ENCODE peak calls at places on chromosomes 12 and 14, in six cellular contexts. R, F, A, Y, B and M are unnamed samples.

GRCh38 chr12:102539651-102540553 is 59.5 kb upstream of the IGF1 start:
- DNase-seq in R (no peak), F (peak), A (peak), Y (no peak), B (no peak), M (no peak)

GRCh38 chr14:61260939-61261776 is 20.0 kb downstream of the TMEM30B start:
- DNase-seq in R (peak), F (peak), A (no peak), Y (no peak), B (no peak), M (no peak)

GRCh38 chr12:113471619-113472171 is at the start of gene LHX5:
- DNase-seq in R (no peak), F (no peak), A (no peak), Y (no peak), B (no peak), M (no peak)

GRCh38 chr14:99120147-99121026 is 151.6 kb downstream of the BCL11B start:
- DNase-seq in R (no peak), F (no peak), A (no peak), Y (no peak), B (no peak), M (no peak)

GRCh38 chr12:100755186-100755585 is 39.4 kb upstream of the ANO4 start:
- DNase-seq in R (peak), F (no peak), A (no peak), Y (peak), B (no peak), M (no peak)

GRCh38 chr14:37843969-37844607 is 248.7 kb downstream of the TTC6 start:
- DNase-seq in R (no peak), F (no peak), A (peak), Y (no peak), B (no peak), M (no peak)

GRCh38 chr12:114697741-114698565 is 14.0 kb upstream of the TBX3 start:
- DNase-seq in R (no peak), F (no peak), A (no peak), Y (no peak), B (no peak), M (no peak)

GRCh38 chr12:44876554-44877275 is 600 bp upstream of the NELL2 start:
- DNase-seq in R (peak), F (peak), A (no peak), Y (peak), B (no peak), M (peak)

GRCh38 chr14:49193365-49194050 is 392.7 kb downstream of the RPS29 start:
- DNase-seq in R (no peak), F (no peak), A (no peak), Y (no peak), B (no peak), M (no peak)

GRCh38 chr14:55129086-55129427 is at the start of gene LGALS3:
- DNase-seq in R (peak), F (peak), A (peak), Y (no peak), B (peak), M (peak)

GRCh38 chr12:116152268-116152667 is 125.2 kb downstream of the MED13L start:
- DNase-seq in R (no peak), F (no peak), A (peak), Y (no peak), B (no peak), M (no peak)

GRCh38 chr14:75430106-75430505 is 2.3 kb downstream of the JDP2 start:
- DNase-seq in R (no peak), F (no peak), A (no peak), Y (no peak), B (no peak), M (no peak)

GRCh38 chr12:29428630-29429029 is 47.7 kb upstream of the ERGIC2 start:
- DNase-seq in R (peak), F (peak), A (no peak), Y (no peak), B (no peak), M (no peak)

GRCh38 chr12:117227000-117227653 is 36.9 kb upstream of the FBXO21 start:
- DNase-seq in R (no peak), F (no peak), A (no peak), Y (no peak), B (no peak), M (no peak)

GRCh38 chr14:68476212-68476964 is 316.5 kb downstream of the ZFP36L1 start:
- DNase-seq in R (peak), F (peak), A (no peak), Y (no peak), B (peak), M (no peak)

GRCh38 chr12:6199531-6200265 is 502 bp upstream of the CD9 start:
- DNase-seq in R (no peak), F (no peak), A (peak), Y (no peak), B (peak), M (no peak)

GRCh38 chr12:4781212-4781611 is 61.0 kb downstream of the GALNT8 start:
- DNase-seq in R (peak), F (no peak), A (no peak), Y (peak), B (no peak), M (no peak)

GRCh38 chr14:36091096-36091495 is 85.4 kb downstream of the PTCSC3 start:
- DNase-seq in R (peak), F (peak), A (peak), Y (peak), B (no peak), M (no peak)

GRCh38 chr14:99191663-99192621 is 80.1 kb downstream of the BCL11B start:
- DNase-seq in R (peak), F (peak), A (peak), Y (peak), B (peak), M (peak)

GRCh38 chr14:61696753-61697318 is 1.5 kb downstream of the HIF1A start:
- DNase-seq in R (no peak), F (peak), A (no peak), Y (no peak), B (no peak), M (no peak)

GRCh38 chr14:52951730-52952481 is 1.1 kb upstream of the FERMT2 start:
- DNase-seq in R (peak), F (no peak), A (peak), Y (peak), B (peak), M (no peak)

GRCh38 chr12:27869567-27869966 is 89.5 kb upstream of the MANSC4 start:
- DNase-seq in R (no peak), F (no peak), A (no peak), Y (no peak), B (no peak), M (no peak)

GRCh38 chr12:110245278-110245868 is 35.7 kb upstream of the ATP2A2 start:
- DNase-seq in R (no peak), F (no peak), A (no peak), Y (peak), B (peak), M (peak)

GRCh38 chr14:41285193-41285748 is 321.4 kb upstream of the LRFN5 start:
- DNase-seq in R (peak), F (peak), A (peak), Y (peak), B (no peak), M (no peak)

GRCh38 chr12:64181504-64182291 is 40.4 kb downstream of the KICS2 start:
- DNase-seq in R (peak), F (peak), A (peak), Y (peak), B (peak), M (no peak)

GRCh38 chr14:24915958-24916595 is 133.9 kb downstream of the STXBP6 start:
- DNase-seq in R (peak), F (no peak), A (no peak), Y (no peak), B (no peak), M (no peak)

GRCh38 chr12:12696562-12697383 is 790 bp upstream of the GPR19 start:
- DNase-seq in R (peak), F (peak), A (peak), Y (peak), B (peak), M (peak)

GRCh38 chr12:49020441-49020840 is 1.9 kb upstream of the PRKAG1 start:
- DNase-seq in R (no peak), F (no peak), A (no peak), Y (no peak), B (peak), M (no peak)

GRCh38 chr14:72377016-72377415 is 444.8 kb downstream of the RGS6 start:
- DNase-seq in R (no peak), F (no peak), A (no peak), Y (no peak), B (no peak), M (no peak)

GRCh38 chr14:61766136-61766535 is 3.9 kb downstream of the SNAPC1 start:
- DNase-seq in R (no peak), F (no peak), A (no peak), Y (peak), B (no peak), M (no peak)

GRCh38 chr14:101111620-101112290 is 208.2 kb upstream of the RTL1 start:
- DNase-seq in R (no peak), F (no peak), A (peak), Y (no peak), B (no peak), M (no peak)